ENCODE peak calls at places on chromosomes 7 and 10, in eight cellular contexts. X is vagina, N is upper lobe of left lung, A is suprapubic skin, F is HCT116, U is prostate gland, G is stomach, I is HepG2. J is an unnamed sample.

GRCh38 chr7:97187067-97187466 is 69.6 kb downstream of the SDHAF3 start:
- DNase-seq in A (no peak), I (no peak), N (no peak), X (no peak), G (no peak), U (no peak), F (no peak), J (no peak)

GRCh38 chr7:134024729-134025128 is 102.4 kb upstream of the LRGUK start:
- DNase-seq in F (no peak), A (no peak), N (no peak), I (no peak), G (no peak), X (no peak), U (peak; percentile 36), J (no peak)

GRCh38 chr7:55438765-55439525 is 73.8 kb downstream of the LANCL2 start:
- DNase-seq in X (no peak), I (no peak), A (no peak), F (no peak), G (peak; percentile 72), N (peak; percentile 38), U (peak; percentile 57), J (peak; percentile 79)

GRCh38 chr10:125141860-125142484 is 18.4 kb downstream of the CTBP2 start:
- DNase-seq in N (no peak), A (no peak), F (no peak), I (no peak), G (no peak), U (no peak), X (no peak), J (no peak)

GRCh38 chr7:131538071-131538790 is 18.2 kb downstream of the PODXL start:
- DNase-seq in F (peak; percentile 72), G (no peak), N (no peak), A (no peak), U (no peak), I (no peak), X (no peak), J (no peak)

GRCh38 chr7:1397491-1398327 is 61.6 kb downstream of the MICALL2 start:
- DNase-seq in F (no peak), A (no peak), I (no peak), U (no peak), G (no peak), X (no peak), N (no peak), J (no peak)

GRCh38 chr7:139114585-139114984 is 5.1 kb upstream of the ZC3HAV1 start:
- DNase-seq in U (no peak), G (no peak), F (no peak), I (no peak), X (peak; percentile 67), N (no peak), A (no peak), J (no peak)

GRCh38 chr10:11191673-11192072 is 174.0 kb downstream of the CELF2 start:
- DNase-seq in F (no peak), I (no peak), A (no peak), G (no peak), U (no peak), N (no peak), X (no peak), J (no peak)

GRCh38 chr10:89633484-89633883 is 11.6 kb downstream of the PANK1 start:
- DNase-seq in I (peak; percentile 45), A (no peak), N (no peak), G (no peak), U (no peak), F (no peak), X (no peak), J (no peak)

GRCh38 chr7:31493714-31494181 is 20.1 kb upstream of the ITPRID1 start:
- DNase-seq in X (no peak), G (peak; percentile 35), N (peak; percentile 31), I (peak; percentile 2), F (no peak), A (no peak), U (no peak), J (peak; percentile 18)

GRCh38 chr10:25297466-25297865 is 122.7 kb downstream of the GPR158 start:
- DNase-seq in G (no peak), F (no peak), I (no peak), A (no peak), U (no peak), N (no peak), X (no peak), J (no peak)

GRCh38 chr10:127415901-127416630 is 133.0 kb upstream of the NPS start:
- DNase-seq in N (no peak), F (no peak), X (no peak), A (no peak), G (no peak), U (no peak), I (no peak), J (no peak)

GRCh38 chr10:31650010-31650409 is 278.6 kb downstream of the ARHGAP12 start:
- DNase-seq in X (no peak), G (no peak), A (peak; percentile 88), F (no peak), I (no peak), N (no peak), U (peak; percentile 25), J (peak; percentile 59)

GRCh38 chr7:15561840-15562239 is at the start of gene AGMO:
- DNase-seq in U (no peak), X (no peak), F (no peak), A (peak; percentile 75), N (peak; percentile 21), I (peak; percentile 39), G (no peak), J (peak; percentile 87)

GRCh38 chr10:62259998-62260397 is 8.6 kb downstream of the RTKN2 start:
- DNase-seq in I (no peak), N (no peak), X (no peak), A (no peak), F (no peak), U (no peak), G (no peak), J (no peak)

GRCh38 chr7:151274936-151275812 is 26.7 kb upstream of the SMARCD3 start:
- DNase-seq in A (no peak), G (no peak), F (no peak), U (no peak), N (no peak), I (no peak), X (no peak), J (no peak)
- TF ChIP-seq POLR2AphosphoS5 in A (no peak), G (no peak), F (no peak), U (no peak), N (no peak), I (no peak), X (no peak), J (no peak)

GRCh38 chr10:99984201-99984600 is 25.5 kb downstream of the DNMBP start:
- DNase-seq in I (no peak), N (no peak), X (no peak), A (no peak), U (no peak), F (no peak), G (no peak), J (no peak)

GRCh38 chr10:99984635-99985034 is 25.1 kb downstream of the DNMBP start:
- DNase-seq in N (no peak), F (no peak), U (no peak), A (no peak), X (no peak), G (no peak), I (no peak), J (no peak)

GRCh38 chr10:99982728-99983127 is 27.0 kb downstream of the DNMBP start:
- DNase-seq in F (no peak), I (no peak), X (no peak), U (no peak), N (no peak), G (no peak), A (no peak), J (no peak)

GRCh38 chr10:99981581-99982199 is 28.1 kb downstream of the DNMBP start:
- DNase-seq in N (no peak), I (no peak), F (no peak), G (no peak), X (no peak), A (no peak), U (no peak), J (no peak)

GRCh38 chr10:99983280-99983988 is 26.3 kb downstream of the DNMBP start:
- DNase-seq in I (peak; percentile 38), N (no peak), A (no peak), G (no peak), U (no peak), F (no peak), X (no peak), J (no peak)
- H3K4me1 ChIP-seq in I (peaks cover 16% of the 10 kb centered on the region), N (peaks cover 29% of the 10 kb centered on the region), A (peaks cover 59% of the 10 kb centered on the region), G (peaks cover 46% of the 10 kb centered on the region), U (peaks cover 7% of the 10 kb centered on the region), F (peaks cover 87% of the 10 kb centered on the region), X (peaks cover 75% of the 10 kb centered on the region), J (peaks cover 45% of the 10 kb centered on the region)

DNA sequence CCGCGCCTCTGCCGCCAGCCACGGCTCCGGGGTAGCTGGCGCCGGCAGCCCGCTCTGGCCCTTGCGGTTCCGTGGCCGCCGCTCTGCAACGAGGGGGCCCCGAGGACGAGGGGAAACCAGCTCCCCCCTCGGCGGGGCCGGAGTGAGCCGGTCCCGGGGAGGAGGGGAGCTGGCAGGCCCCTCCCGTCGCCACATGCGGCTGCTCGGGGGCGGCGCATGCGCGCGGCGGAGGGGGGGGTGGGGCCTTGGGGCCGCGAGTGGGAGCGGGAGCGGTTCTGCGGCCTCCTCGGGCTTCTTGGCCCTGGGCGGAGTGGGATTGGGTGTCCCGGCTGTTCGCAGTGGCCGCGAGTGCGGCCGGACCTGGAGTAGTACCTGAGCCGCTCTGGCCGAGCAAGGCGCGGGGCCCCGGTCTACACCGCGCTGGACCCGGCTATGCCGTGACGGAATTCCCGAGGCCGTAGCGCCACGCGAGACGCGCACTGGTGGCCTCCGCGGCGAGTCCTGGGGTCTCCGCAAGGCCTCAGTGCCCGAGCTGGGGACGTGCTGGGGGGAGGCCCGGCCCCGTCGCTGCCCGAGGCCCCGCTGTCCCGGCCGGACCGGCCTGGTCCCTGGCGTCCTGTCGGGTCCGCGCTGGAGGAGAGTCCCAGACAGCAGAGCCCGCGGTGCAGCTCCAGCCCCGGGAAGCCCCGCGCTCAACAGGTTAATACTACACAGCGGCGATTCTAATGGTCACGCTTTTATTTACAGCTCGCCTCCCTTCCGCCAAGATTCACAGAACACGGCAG is 483 bp upstream of the PAXIP1 start:
- DNase-seq in F (peak; percentile 35), N (peak; percentile 82), U (peak; percentile 64), G (peak; percentile 83), X (no peak), A (peak; percentile 89), I (peak; percentile 63), J (peak; percentile 84)
- TF ChIP-seq POLR2A in F (peak; percentile 59), N (peak; percentile 49), U (peak; percentile 34), G (no peak), X (no peak), A (peak; percentile 31), I (peak; percentile 88), J (peak; percentile 77)

DNA sequence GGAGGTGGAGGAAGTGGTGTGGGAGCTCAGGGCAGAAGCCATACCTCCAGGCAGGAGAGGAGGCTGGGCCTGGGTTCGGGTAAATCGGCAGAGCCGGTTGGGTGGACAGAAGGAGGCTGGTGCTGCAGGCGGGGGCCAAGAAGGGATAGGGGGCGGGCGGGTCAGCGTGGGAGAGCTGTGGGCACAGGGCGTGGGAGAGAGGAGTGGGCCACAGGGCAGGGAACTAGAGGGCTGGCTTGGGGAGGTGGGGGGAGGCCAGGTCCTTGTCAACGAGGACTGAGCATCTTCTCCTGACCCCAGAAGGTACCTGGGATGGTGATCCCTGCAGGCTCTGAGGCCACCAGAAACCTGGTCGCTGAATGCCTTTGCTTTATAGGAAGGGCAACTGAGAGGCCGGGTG is 11.9 kb downstream of the LAT2 start:
- DNase-seq in F (no peak), A (no peak), N (no peak), U (no peak), X (no peak), I (no peak), G (no peak), J (no peak)
- TF ChIP-seq POLR2AphosphoS5 in F (no peak), A (no peak), N (no peak), U (no peak), X (no peak), I (no peak), G (no peak), J (no peak)